ENCODE peak calls at places on chromosomes 16 and 17, in four cellular contexts. O is cardiac fibroblast; R is stimulated activated CD4-positive, alpha-beta T cell treated with anti-CD3 and anti-CD28 coated beads, TNF-alpha, amount 100 ng/mL, for 4 hours; Q is kidney tubule cell. T is an unnamed sample.

GRCh38 chr16:70749006-70749678 is 51.8 kb downstream of the VAC14 start:
- DNase-seq in O (no peak), Q (no peak), R (no peak), T (no peak)

GRCh38 chr16:27424772-27425498 is 23.0 kb downstream of the IL21R start:
- DNase-seq in Q (no peak), R (no peak), O (no peak), T (no peak)

GRCh38 chr17:8212312-8213180 is 2.2 kb upstream of the AURKB start:
- DNase-seq in Q (no peak), O (peak), R (no peak), T (no peak)

GRCh38 chr17:76076100-76076764 is 1.7 kb downstream of the GALR2 start:
- DNase-seq in R (no peak), O (no peak), Q (no peak), T (no peak)

GRCh38 chr16:85541619-85542547 is 71.2 kb upstream of the GSE1 start:
- DNase-seq in O (no peak), R (no peak), Q (no peak), T (no peak)

GRCh38 chr16:4264546-4264945 is 8.3 kb downstream of the TFAP4 start:
- DNase-seq in O (no peak), Q (no peak), R (no peak), T (peak)

GRCh38 chr17:20225162-20226115 is 216.3 kb downstream of the SPECC1 start:
- DNase-seq in O (no peak), R (no peak), Q (no peak), T (no peak)

GRCh38 chr17:1474402-1475189 is 17.9 kb downstream of the MYO1C start:
- DNase-seq in Q (peak), O (no peak), R (no peak), T (no peak)

GRCh38 chr17:15361592-15361991 is 20.2 kb upstream of the TEKT3 start:
- DNase-seq in O (no peak), R (no peak), Q (no peak), T (no peak)

GRCh38 chr16:6643083-6643686 is 689.5 kb upstream of the RBFOX1 start:
- DNase-seq in Q (peak), R (no peak), O (peak), T (peak)

T was measured in hepatic stellate cell.